ENCODE peak calls at places on chromosomes 3 and 15, in five cellular contexts. E, F, H, C and X are unnamed samples.

GRCh38 chr15:49877117-49877860 is 241.7 kb downstream of the ATP8B4 start:
- DNase-seq in E (no peak), F (no peak), H (no peak), C (no peak), X (no peak)

GRCh38 chr3:45572755-45573154 is 21.8 kb upstream of the LIMD1 start:
- DNase-seq in E (no peak), F (no peak), H (no peak), C (no peak), X (no peak)

GRCh38 chr15:92638709-92639365 is 16.7 kb downstream of the FAM174B start:
- DNase-seq in E (no peak), F (no peak), H (no peak), C (no peak), X (no peak)

GRCh38 chr3:43417133-43417532 is 130.8 kb downstream of the SNRK start:
- DNase-seq in E (no peak), F (no peak), H (no peak), C (no peak), X (no peak)

GRCh38 chr3:45034612-45035252 is 8.6 kb downstream of the CLEC3B start:
- DNase-seq in E (no peak), F (no peak), H (no peak), C (no peak), X (no peak)

GRCh38 chr3:112973325-112974177 is 1.4 kb downstream of the CD200R1 start:
- DNase-seq in E (no peak), F (no peak), H (no peak), C (no peak), X (no peak)

GRCh38 chr3:46461971-46462910 is 2.5 kb downstream of the LTF start:
- DNase-seq in E (no peak), F (no peak), H (no peak), C (no peak), X (no peak)

GRCh38 chr3:31288641-31289100 is 244.1 kb upstream of the STT3B start:
- DNase-seq in E (peak; percentile 97), F (peak; percentile 10), H (no peak), C (peak; percentile 86), X (peak; percentile 91)

GRCh38 chr3:161371441-161372320 is at the start of gene SPTSSB:
- DNase-seq in E (peak; percentile 42), F (no peak), H (peak; percentile 9), C (peak; percentile 32), X (peak; percentile 20)

GRCh38 chr3:48305396-48305795 is 28.1 kb downstream of the SPINK8 start:
- DNase-seq in E (no peak), F (no peak), H (no peak), C (no peak), X (no peak)

GRCh38 chr15:37788767-37789391 is 145.6 kb upstream of the TMCO5A start:
- DNase-seq in E (no peak), F (no peak), H (no peak), C (no peak), X (no peak)

GRCh38 chr3:172274906-172275305 is 173.3 kb downstream of the GHSR start:
- DNase-seq in E (no peak), F (no peak), H (no peak), C (no peak), X (no peak)

GRCh38 chr3:112871735-112872134 is 25.1 kb upstream of the CD200R1L start:
- DNase-seq in E (no peak), F (no peak), H (no peak), C (no peak), X (no peak)

GRCh38 chr3:176958560-176958959 is 238.7 kb downstream of the TBL1XR1 start:
- DNase-seq in E (no peak), F (no peak), H (no peak), C (no peak), X (no peak)

GRCh38 chr3:184237772-184238171 is 8.4 kb downstream of the VWA5B2 start:
- DNase-seq in E (no peak), F (no peak), H (no peak), C (no peak), X (no peak)

GRCh38 chr3:170359178-170359704 is 1.7 kb downstream of the SKIL start:
- DNase-seq in E (no peak), F (no peak), H (no peak), C (no peak), X (no peak)

GRCh38 chr3:107208100-107208499 is 169.1 kb upstream of the CCDC54 start:
- DNase-seq in E (no peak), F (no peak), H (no peak), C (peak; percentile 95), X (peak; percentile 49)

GRCh38 chr15:56942118-56942517 is 23.7 kb downstream of the TCF12 start:
- DNase-seq in E (no peak), F (no peak), H (no peak), C (no peak), X (no peak)

GRCh38 chr3:27253831-27254230 is 115.4 kb downstream of the NEK10 start:
- DNase-seq in E (peak; percentile 25), F (peak; percentile 17), H (no peak), C (peak; percentile 46), X (peak; percentile 32)

GRCh38 chr15:25087137-25087536 is 132.3 kb downstream of the SNRPN start:
- DNase-seq in E (no peak), F (no peak), H (no peak), C (no peak), X (no peak)

GRCh38 chr3:123712077-123712860 is 127.4 kb upstream of the HACD2 start:
- DNase-seq in E (no peak), F (no peak), H (no peak), C (no peak), X (no peak)

GRCh38 chr3:22734207-22734606 is 468.9 kb upstream of the UBE2E2 start:
- DNase-seq in E (no peak), F (no peak), H (no peak), C (no peak), X (no peak)

GRCh38 chr3:169455472-169455871 is 208.0 kb downstream of the MECOM start:
- DNase-seq in E (no peak), F (no peak), H (no peak), C (no peak), X (no peak)

GRCh38 chr3:197297020-197297419 is 1.4 kb downstream of the DLG1 start:
- DNase-seq in E (no peak), F (no peak), H (no peak), C (peak; percentile 14), X (no peak)
- TF ChIP-seq JUN in E (no peak), F (no peak), H (no peak), C (no peak), X (no peak)

DNA sequence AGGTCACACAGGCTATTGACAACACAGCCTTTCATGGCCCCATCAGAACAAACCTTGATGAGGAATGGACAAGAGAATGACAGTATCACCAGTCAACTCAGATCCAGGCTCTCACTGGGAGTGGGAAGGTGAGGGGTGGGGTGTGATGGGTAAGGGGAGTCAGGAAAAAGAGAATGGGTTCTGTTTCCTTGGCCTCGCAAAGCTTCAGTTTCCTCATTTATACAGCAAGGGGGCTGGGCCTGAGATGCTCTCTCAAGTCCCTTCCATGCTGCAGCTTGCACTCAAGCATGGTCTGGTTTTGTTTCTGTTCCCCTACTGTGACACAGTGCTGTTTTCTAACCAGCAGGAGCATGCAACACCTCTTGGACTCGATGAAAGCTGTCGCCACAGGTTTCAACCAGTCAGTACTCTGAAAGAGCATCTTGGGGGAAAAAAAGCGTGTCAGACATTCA is 65.7 kb upstream of the IL12A start:
- DNase-seq in E (no peak), F (no peak), H (no peak), C (no peak), X (no peak)
- TF ChIP-seq POLR2A in E (no peak), F (no peak), H (no peak), C (no peak), X (no peak)

DNA sequence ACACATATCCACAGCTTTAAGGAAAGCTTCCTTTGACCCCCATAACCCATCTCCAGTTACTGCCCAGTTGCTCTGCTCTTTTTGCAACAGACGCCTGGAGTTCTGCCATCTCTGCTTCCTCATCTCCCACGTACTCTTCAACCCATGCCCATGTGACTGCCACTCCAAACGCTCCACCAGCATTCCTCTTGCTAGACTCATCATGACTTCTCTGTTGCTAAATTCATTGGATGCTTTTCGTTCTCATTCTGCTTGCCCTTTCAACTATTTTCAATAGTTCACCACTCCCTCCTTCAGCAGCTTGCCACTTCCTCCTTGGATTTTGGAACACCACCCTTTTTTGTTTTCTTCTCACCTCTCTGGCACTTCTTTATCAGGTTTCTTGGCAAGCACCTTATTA is 2.7 kb upstream of the KNSTRN start:
- DNase-seq in E (peak; percentile 41), F (no peak), H (peak; percentile 29), C (peak; percentile 75), X (peak; percentile 77)
- TF ChIP-seq JUN in E (no peak), F (no peak), H (no peak), C (no peak), X (no peak)

GRCh38 chr15:90000175-90000923 is 775 bp upstream of the ZNF710 start:
- DNase-seq in E (no peak), F (no peak), H (peak; percentile 29), C (peak; percentile 37), X (no peak)

GRCh38 chr15:90001062-90001682 is at the start of gene ZNF710:
- DNase-seq in E (no peak), F (no peak), H (peak; percentile 67), C (peak; percentile 51), X (peak; percentile 77)

GRCh38 chr15:90003736-90004135 is 2.6 kb downstream of the ZNF710 start:
- DNase-seq in E (no peak), F (no peak), H (peak; percentile 5), C (no peak), X (no peak)

GRCh38 chr15:90002428-90002844 is 1.3 kb downstream of the ZNF710 start:
- DNase-seq in E (no peak), F (no peak), H (peak; percentile 44), C (peak; percentile 44), X (peak; percentile 56)

DNA sequence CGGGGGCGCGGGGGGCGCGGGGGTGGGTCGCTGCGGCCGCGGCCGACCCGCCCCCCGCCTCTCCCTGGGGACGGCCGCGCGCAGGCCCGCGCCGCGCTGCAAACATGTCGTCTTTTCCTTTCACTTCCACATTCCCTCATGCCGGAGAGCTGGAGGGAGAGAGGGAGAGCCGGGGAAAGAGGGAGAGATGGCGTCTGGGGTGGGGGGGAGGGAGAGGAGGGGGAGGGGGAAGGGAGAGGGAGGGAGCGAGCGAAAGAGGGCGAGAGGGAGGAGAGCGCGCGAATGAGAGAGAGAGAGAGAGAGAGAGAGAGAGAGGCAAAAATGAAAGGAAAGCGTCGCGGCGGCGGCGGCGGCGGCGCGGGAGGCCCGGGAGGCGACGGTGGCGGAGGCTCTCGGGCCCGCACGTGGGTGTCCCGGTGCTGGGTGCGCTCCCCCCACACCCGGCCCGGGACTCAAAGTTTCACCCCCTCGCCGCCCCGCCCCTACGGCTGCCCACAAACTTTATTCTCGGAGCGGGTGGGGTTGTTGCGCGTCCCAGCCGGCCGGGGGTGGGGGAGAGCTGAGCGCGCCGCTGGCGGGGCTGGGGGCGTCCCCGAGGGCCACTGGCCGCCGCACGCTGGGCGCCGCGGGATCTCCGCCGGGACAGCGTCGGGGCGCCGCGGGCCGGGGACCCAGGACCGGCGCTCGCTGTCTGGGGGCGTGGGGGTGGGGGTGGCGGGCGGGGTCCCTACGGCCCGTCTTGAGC is 731 bp downstream of the ZNF710 start:
- DNase-seq in E (peak; percentile 29), F (no peak), H (peak; percentile 81), C (no peak), X (peak; percentile 75)
- TF ChIP-seq POLR2A in E (no peak), F (no peak), H (no peak), C (no peak), X (no peak)